ENCODE peak calls at places on chromosomes 4 and X, in ten cellular contexts. One of them, this sample, is unnamed. For H3K4me1, the result is how much of the 10 kb centered on the place peaks cover.

GRCh38 chr4:144338148-144338547 is 197.6 kb upstream of the GYPA start:
- DNase-seq in tibial artery: no peak
- DNase-seq in left ventricle myocardium inferior: no peak
- DNase-seq in BE2C: no peak
- DNase-seq in endodermal cell: no peak
- DNase-seq in IMR-90: no peak
- DNase-seq in mesenchymal stem cell: no peak
- DNase-seq in Peyer's patch: no peak
- DNase-seq in GM23248: no peak
- DNase-seq in Karpas-422: no peak
- DNase-seq in this sample: no peak

GRCh38 chr4:155353923-155354540 is 22.7 kb downstream of the MAP9 start:
- DNase-seq in tibial artery: peak
- DNase-seq in left ventricle myocardium inferior: peak
- DNase-seq in BE2C: peak
- DNase-seq in endodermal cell: peak
- DNase-seq in IMR-90: peak
- DNase-seq in mesenchymal stem cell: peak
- DNase-seq in Peyer's patch: peak
- DNase-seq in GM23248: peak
- DNase-seq in Karpas-422: peak
- DNase-seq in this sample: peak

GRCh38 chr4:84856468-84856867 is 110.0 kb downstream of the WDFY3 start:
- DNase-seq in tibial artery: no peak
- DNase-seq in left ventricle myocardium inferior: no peak
- DNase-seq in BE2C: no peak
- DNase-seq in endodermal cell: peak
- DNase-seq in IMR-90: no peak
- DNase-seq in mesenchymal stem cell: no peak
- DNase-seq in Peyer's patch: no peak
- DNase-seq in GM23248: no peak
- DNase-seq in Karpas-422: no peak
- DNase-seq in this sample: no peak

GRCh38 chr4:138181288-138181687 is 60.9 kb downstream of the SLC7A11 start:
- DNase-seq in tibial artery: no peak
- DNase-seq in left ventricle myocardium inferior: peak
- DNase-seq in BE2C: no peak
- DNase-seq in endodermal cell: no peak
- DNase-seq in IMR-90: peak
- DNase-seq in mesenchymal stem cell: peak
- DNase-seq in Peyer's patch: no peak
- DNase-seq in GM23248: no peak
- DNase-seq in Karpas-422: no peak
- DNase-seq in this sample: no peak

GRCh38 chrX:103453655-103454054 is 65.6 kb downstream of the RAB40A start:
- DNase-seq in tibial artery: no peak
- DNase-seq in left ventricle myocardium inferior: no peak
- DNase-seq in BE2C: no peak
- DNase-seq in endodermal cell: no peak
- DNase-seq in IMR-90: peak
- DNase-seq in mesenchymal stem cell: peak
- DNase-seq in Peyer's patch: no peak
- DNase-seq in GM23248: peak
- DNase-seq in Karpas-422: no peak
- DNase-seq in this sample: no peak

GRCh38 chrX:44872319-44872816 is 620 bp upstream of the KDM6A start:
- DNase-seq in tibial artery: no peak
- DNase-seq in left ventricle myocardium inferior: no peak
- DNase-seq in BE2C: peak
- DNase-seq in endodermal cell: no peak
- DNase-seq in IMR-90: peak
- DNase-seq in mesenchymal stem cell: peak
- DNase-seq in Peyer's patch: no peak
- DNase-seq in GM23248: peak
- DNase-seq in Karpas-422: peak
- DNase-seq in this sample: no peak

GRCh38 chrX:7027071-7027470 is 120.4 kb upstream of the STS start:
- DNase-seq in tibial artery: no peak
- DNase-seq in left ventricle myocardium inferior: no peak
- DNase-seq in BE2C: no peak
- DNase-seq in endodermal cell: no peak
- DNase-seq in IMR-90: no peak
- DNase-seq in mesenchymal stem cell: no peak
- DNase-seq in Peyer's patch: no peak
- DNase-seq in GM23248: no peak
- DNase-seq in Karpas-422: no peak
- DNase-seq in this sample: no peak

GRCh38 chr4:18052158-18052557 is 30.6 kb upstream of the LCORL start:
- DNase-seq in tibial artery: no peak
- DNase-seq in left ventricle myocardium inferior: no peak
- DNase-seq in BE2C: no peak
- DNase-seq in endodermal cell: no peak
- DNase-seq in IMR-90: peak
- DNase-seq in mesenchymal stem cell: no peak
- DNase-seq in Peyer's patch: no peak
- DNase-seq in GM23248: no peak
- DNase-seq in Karpas-422: no peak
- DNase-seq in this sample: no peak

GRCh38 chr4:8198906-8199593 is at the start of gene SH3TC1:
- DNase-seq in tibial artery: peak
- DNase-seq in left ventricle myocardium inferior: peak
- DNase-seq in BE2C: peak
- DNase-seq in endodermal cell: no peak
- DNase-seq in IMR-90: peak
- DNase-seq in mesenchymal stem cell: peak
- DNase-seq in Peyer's patch: peak
- DNase-seq in GM23248: peak
- DNase-seq in Karpas-422: peak
- DNase-seq in this sample: peak

GRCh38 chr4:150867148-150867547 is 147.9 kb downstream of the LRBA start:
- DNase-seq in tibial artery: no peak
- DNase-seq in left ventricle myocardium inferior: no peak
- DNase-seq in BE2C: peak
- DNase-seq in endodermal cell: no peak
- DNase-seq in IMR-90: peak
- DNase-seq in mesenchymal stem cell: peak
- DNase-seq in Peyer's patch: no peak
- DNase-seq in GM23248: peak
- DNase-seq in Karpas-422: peak
- DNase-seq in this sample: no peak

GRCh38 chrX:41337140-41337539 is 3.2 kb downstream of the DDX3X start:
- DNase-seq in tibial artery: no peak
- DNase-seq in left ventricle myocardium inferior: no peak
- DNase-seq in BE2C: no peak
- DNase-seq in endodermal cell: no peak
- DNase-seq in IMR-90: peak
- DNase-seq in mesenchymal stem cell: no peak
- DNase-seq in Peyer's patch: no peak
- DNase-seq in GM23248: peak
- DNase-seq in Karpas-422: no peak
- DNase-seq in this sample: no peak

GRCh38 chr4:37765741-37766140 is 60.7 kb upstream of the PGM2 start:
- DNase-seq in tibial artery: no peak
- DNase-seq in left ventricle myocardium inferior: no peak
- DNase-seq in BE2C: no peak
- DNase-seq in endodermal cell: no peak
- DNase-seq in IMR-90: no peak
- DNase-seq in mesenchymal stem cell: no peak
- DNase-seq in Peyer's patch: no peak
- DNase-seq in GM23248: no peak
- DNase-seq in Karpas-422: no peak
- DNase-seq in this sample: no peak

GRCh38 chrX:47452112-47452511 is 30.9 kb downstream of the ZNF41 start:
- DNase-seq in tibial artery: no peak
- DNase-seq in left ventricle myocardium inferior: no peak
- DNase-seq in BE2C: no peak
- DNase-seq in endodermal cell: no peak
- DNase-seq in IMR-90: no peak
- DNase-seq in mesenchymal stem cell: no peak
- DNase-seq in Peyer's patch: no peak
- DNase-seq in GM23248: no peak
- DNase-seq in Karpas-422: no peak
- DNase-seq in this sample: no peak

GRCh38 chr4:186104114-186104894 is at the start of gene FAM149A:
- DNase-seq in tibial artery: no peak
- DNase-seq in left ventricle myocardium inferior: peak
- DNase-seq in BE2C: peak
- DNase-seq in endodermal cell: no peak
- DNase-seq in IMR-90: no peak
- DNase-seq in mesenchymal stem cell: no peak
- DNase-seq in Peyer's patch: peak
- DNase-seq in GM23248: peak
- DNase-seq in Karpas-422: no peak
- DNase-seq in this sample: peak

GRCh38 chr4:126318376-126318775 is 1003.6 kb downstream of the FAT4 start:
- DNase-seq in tibial artery: no peak
- DNase-seq in left ventricle myocardium inferior: no peak
- DNase-seq in BE2C: no peak
- DNase-seq in endodermal cell: no peak
- DNase-seq in IMR-90: no peak
- DNase-seq in mesenchymal stem cell: no peak
- DNase-seq in Peyer's patch: no peak
- DNase-seq in GM23248: no peak
- DNase-seq in Karpas-422: no peak
- DNase-seq in this sample: no peak

GRCh38 chr4:143188325-143189088 is 3.8 kb downstream of the USP38 start:
- DNase-seq in tibial artery: no peak
- DNase-seq in left ventricle myocardium inferior: no peak
- DNase-seq in BE2C: no peak
- DNase-seq in endodermal cell: no peak
- DNase-seq in IMR-90: no peak
- DNase-seq in mesenchymal stem cell: no peak
- DNase-seq in Peyer's patch: no peak
- DNase-seq in GM23248: peak
- DNase-seq in Karpas-422: no peak
- DNase-seq in this sample: no peak
- H3K4me3 ChIP-seq in tibial artery: peak
- H3K4me3 ChIP-seq in left ventricle myocardium inferior: peak
- H3K4me3 ChIP-seq in BE2C: peak
- H3K4me3 ChIP-seq in endodermal cell: peak
- H3K4me3 ChIP-seq in IMR-90: no peak
- H3K4me3 ChIP-seq in mesenchymal stem cell: no peak
- H3K4me3 ChIP-seq in Peyer's patch: no peak
- H3K4me3 ChIP-seq in GM23248: peak
- H3K4me3 ChIP-seq in Karpas-422: peak
- H3K4me3 ChIP-seq in this sample: peak

GRCh38 chrX:55107911-55108310 is 19.1 kb downstream of the PAGE2 start:
- DNase-seq in tibial artery: no peak
- DNase-seq in left ventricle myocardium inferior: no peak
- DNase-seq in BE2C: no peak
- DNase-seq in endodermal cell: no peak
- DNase-seq in IMR-90: no peak
- DNase-seq in mesenchymal stem cell: no peak
- DNase-seq in Peyer's patch: no peak
- DNase-seq in GM23248: no peak
- DNase-seq in Karpas-422: no peak
- DNase-seq in this sample: no peak

GRCh38 chrX:55109304-55109703 is 20.5 kb downstream of the PAGE2 start:
- DNase-seq in tibial artery: no peak
- DNase-seq in left ventricle myocardium inferior: no peak
- DNase-seq in BE2C: no peak
- DNase-seq in endodermal cell: no peak
- DNase-seq in IMR-90: no peak
- DNase-seq in mesenchymal stem cell: no peak
- DNase-seq in Peyer's patch: no peak
- DNase-seq in GM23248: no peak
- DNase-seq in Karpas-422: no peak
- DNase-seq in this sample: no peak

GRCh38 chrX:55107262-55107661 is 18.4 kb downstream of the PAGE2 start:
- DNase-seq in tibial artery: no peak
- DNase-seq in left ventricle myocardium inferior: no peak
- DNase-seq in BE2C: no peak
- DNase-seq in endodermal cell: no peak
- DNase-seq in IMR-90: no peak
- DNase-seq in mesenchymal stem cell: no peak
- DNase-seq in Peyer's patch: no peak
- DNase-seq in GM23248: no peak
- DNase-seq in Karpas-422: no peak
- DNase-seq in this sample: no peak

DNA sequence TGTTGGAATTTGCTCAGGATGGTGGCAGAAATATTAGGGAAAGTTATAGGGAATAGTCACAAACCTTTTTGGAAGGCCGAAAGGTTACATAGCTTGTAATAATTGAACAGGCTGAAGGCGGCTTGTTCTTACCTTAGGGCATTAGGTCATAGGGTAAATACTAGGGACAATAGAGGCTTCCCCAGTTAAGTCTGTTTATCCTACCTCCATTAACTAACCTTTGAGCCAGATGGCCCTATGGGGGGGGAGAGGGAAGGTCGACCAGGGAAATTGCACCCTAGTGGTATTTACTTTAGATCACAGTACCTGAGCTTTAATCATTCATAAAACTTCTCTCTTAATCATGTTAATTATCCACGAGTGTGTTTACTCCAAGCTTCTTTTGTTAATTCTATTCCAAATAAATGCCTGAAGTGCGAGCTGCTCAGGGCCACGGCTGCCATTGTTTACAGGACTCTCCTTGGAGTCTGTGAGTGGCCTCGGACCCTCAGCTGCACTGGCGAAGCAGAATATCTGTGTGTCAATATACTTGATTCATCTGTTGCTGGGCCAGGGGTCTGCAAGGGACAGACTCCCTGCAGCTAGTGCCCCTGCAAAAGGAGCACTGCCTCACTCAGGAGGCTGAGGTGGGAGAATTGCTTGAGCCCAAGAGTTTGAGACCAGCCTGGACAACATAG is 22.9 kb downstream of the PAGE2 start:
- DNase-seq in tibial artery: no peak
- DNase-seq in left ventricle myocardium inferior: no peak
- DNase-seq in BE2C: no peak
- DNase-seq in endodermal cell: peak
- DNase-seq in IMR-90: no peak
- DNase-seq in mesenchymal stem cell: no peak
- DNase-seq in Peyer's patch: no peak
- DNase-seq in GM23248: no peak
- DNase-seq in Karpas-422: no peak
- DNase-seq in this sample: no peak
- H3K4me1 ChIP-seq in tibial artery: under half
- H3K4me1 ChIP-seq in left ventricle myocardium inferior: under half
- H3K4me1 ChIP-seq in BE2C: under half
- H3K4me1 ChIP-seq in endodermal cell: under half
- H3K4me1 ChIP-seq in IMR-90: under half
- H3K4me1 ChIP-seq in mesenchymal stem cell: under half
- H3K4me1 ChIP-seq in Peyer's patch: under half
- H3K4me1 ChIP-seq in GM23248: under half
- H3K4me1 ChIP-seq in Karpas-422: under half
- H3K4me1 ChIP-seq in this sample: under half

GRCh38 chr4:86508436-86508835 is 85.7 kb upstream of the PTPN13 start:
- DNase-seq in tibial artery: no peak
- DNase-seq in left ventricle myocardium inferior: no peak
- DNase-seq in BE2C: no peak
- DNase-seq in endodermal cell: no peak
- DNase-seq in IMR-90: peak
- DNase-seq in mesenchymal stem cell: peak
- DNase-seq in Peyer's patch: no peak
- DNase-seq in GM23248: peak
- DNase-seq in Karpas-422: no peak
- DNase-seq in this sample: no peak
- H3K4me3 ChIP-seq in tibial artery: no peak
- H3K4me3 ChIP-seq in left ventricle myocardium inferior: peak
- H3K4me3 ChIP-seq in BE2C: no peak
- H3K4me3 ChIP-seq in endodermal cell: no peak
- H3K4me3 ChIP-seq in IMR-90: peak
- H3K4me3 ChIP-seq in mesenchymal stem cell: no peak
- H3K4me3 ChIP-seq in Peyer's patch: no peak
- H3K4me3 ChIP-seq in GM23248: peak
- H3K4me3 ChIP-seq in Karpas-422: no peak
- H3K4me3 ChIP-seq in this sample: peak

GRCh38 chrX:8636442-8636841 is 95.5 kb downstream of the ANOS1 start:
- DNase-seq in tibial artery: no peak
- DNase-seq in left ventricle myocardium inferior: no peak
- DNase-seq in BE2C: no peak
- DNase-seq in endodermal cell: no peak
- DNase-seq in IMR-90: no peak
- DNase-seq in mesenchymal stem cell: no peak
- DNase-seq in Peyer's patch: no peak
- DNase-seq in GM23248: no peak
- DNase-seq in Karpas-422: no peak
- DNase-seq in this sample: no peak
- H3K4me1 ChIP-seq in tibial artery: under half
- H3K4me1 ChIP-seq in left ventricle myocardium inferior: under half
- H3K4me1 ChIP-seq in BE2C: under half
- H3K4me1 ChIP-seq in endodermal cell: under half
- H3K4me1 ChIP-seq in IMR-90: under half
- H3K4me1 ChIP-seq in mesenchymal stem cell: under half
- H3K4me1 ChIP-seq in Peyer's patch: under half
- H3K4me1 ChIP-seq in GM23248: under half
- H3K4me1 ChIP-seq in Karpas-422: under half
- H3K4me1 ChIP-seq in this sample: under half